ENCODE peak calls at places on chromosomes 1 and 21, in nine cellular contexts. E is left lung, H is A549, A is heart right ventricle, J is upper lobe of right lung, L is hepatocyte, U is PC-9, M is right lobe of liver, B is uterus. I is an unnamed sample.
A peak's percentile ranks its signal among the peaks of the same experiment; 100 is the strongest.

GRCh38 chr1:11804666-11805453 is 904 bp downstream of the MTHFR start:
- DNase-seq in E (no peak), H (no peak), A (peak; percentile 78), J (peak; percentile 79), L (peak; percentile 84), U (no peak), M (no peak), B (peak; percentile 77), I (peak; percentile 83)

GRCh38 chr1:221328371-221328770 is 413.5 kb downstream of the DUSP10 start:
- DNase-seq in E (no peak), H (no peak), A (no peak), J (no peak), L (no peak), U (no peak), M (no peak), B (no peak), I (no peak)

GRCh38 chr1:153627797-153628626 is at the start of gene S100A1:
- DNase-seq in E (no peak), H (peak; percentile 35), A (peak; percentile 84), J (no peak), L (no peak), U (no peak), M (no peak), B (no peak), I (no peak)

GRCh38 chr1:231866392-231867331 is 240.1 kb downstream of the DISC1 start:
- DNase-seq in E (no peak), H (peak; percentile 52), A (peak; percentile 64), J (no peak), L (peak; percentile 80), U (no peak), M (peak; percentile 56), B (peak; percentile 28), I (peak; percentile 79)

GRCh38 chr1:36503733-36504132 is 21.0 kb upstream of the CSF3R start:
- DNase-seq in E (no peak), H (no peak), A (no peak), J (no peak), L (no peak), U (no peak), M (no peak), B (no peak), I (no peak)

GRCh38 chr1:21295059-21295401 is 4.8 kb upstream of the ECE1 start:
- DNase-seq in E (no peak), H (no peak), A (no peak), J (no peak), L (no peak), U (peak; percentile 62), M (no peak), B (no peak), I (peak; percentile 64)

GRCh38 chr1:226370144-226370923 is 37.6 kb downstream of the PARP1 start:
- DNase-seq in E (no peak), H (no peak), A (no peak), J (no peak), L (no peak), U (no peak), M (no peak), B (no peak), I (no peak)

GRCh38 chr1:237074371-237075117 is 32.6 kb downstream of the RYR2 start:
- DNase-seq in E (no peak), H (no peak), A (no peak), J (no peak), L (no peak), U (no peak), M (no peak), B (no peak), I (no peak)

GRCh38 chr21:37082375-37082774 is 9.3 kb downstream of the TTC3 start:
- DNase-seq in E (no peak), H (no peak), A (no peak), J (no peak), L (no peak), U (no peak), M (no peak), B (no peak), I (no peak)

GRCh38 chr21:42423685-42424084 is 20.0 kb downstream of the UBASH3A start:
- DNase-seq in E (no peak), H (no peak), A (no peak), J (no peak), L (no peak), U (no peak), M (no peak), B (no peak), I (no peak)

GRCh38 chr1:26541816-26542711 is 12.5 kb downstream of the RPS6KA1 start:
- DNase-seq in E (peak; percentile 93), H (no peak), A (peak; percentile 73), J (peak; percentile 92), L (peak; percentile 42), U (no peak), M (peak; percentile 77), B (peak; percentile 47), I (peak; percentile 76)

GRCh38 chr1:11692899-11693590 is 1.5 kb downstream of the DRAXIN start:
- DNase-seq in E (no peak), H (no peak), A (no peak), J (no peak), L (no peak), U (peak; percentile 45), M (no peak), B (no peak), I (peak; percentile 79)

GRCh38 chr1:160460214-160460642 is 59.9 kb downstream of the VANGL2 start:
- DNase-seq in E (no peak), H (no peak), A (no peak), J (no peak), L (no peak), U (no peak), M (no peak), B (no peak), I (no peak)

GRCh38 chr21:45117314-45117713 is 42.9 kb downstream of the ADARB1 start:
- DNase-seq in E (no peak), H (no peak), A (no peak), J (no peak), L (no peak), U (no peak), M (no peak), B (no peak), I (no peak)

GRCh38 chr1:3598051-3598471 is 13.2 kb downstream of the MEGF6 start:
- DNase-seq in E (peak; percentile 86), H (no peak), A (peak; percentile 51), J (peak; percentile 83), L (peak; percentile 30), U (no peak), M (no peak), B (no peak), I (no peak)

GRCh38 chr1:114492978-114493377 is 18.0 kb downstream of the TRIM33 start:
- DNase-seq in E (no peak), H (no peak), A (no peak), J (no peak), L (no peak), U (no peak), M (no peak), B (no peak), I (no peak)

GRCh38 chr1:234619794-234620247 is 9.8 kb upstream of the IRF2BP2 start:
- DNase-seq in E (no peak), H (peak; percentile 35), A (no peak), J (no peak), L (no peak), U (no peak), M (no peak), B (no peak), I (no peak)

GRCh38 chr21:14995695-14996490 is 68.9 kb downstream of the NRIP1 start:
- DNase-seq in E (no peak), H (peak; percentile 14), A (peak; percentile 75), J (no peak), L (no peak), U (no peak), M (no peak), B (no peak), I (peak; percentile 53)

GRCh38 chr1:42576935-42577334 is 81.3 kb upstream of the PPIH start:
- DNase-seq in E (no peak), H (no peak), A (no peak), J (no peak), L (no peak), U (no peak), M (no peak), B (no peak), I (no peak)

GRCh38 chr21:31872452-31873274 is at the start of gene HUNK:
- DNase-seq in E (peak; percentile 81), H (peak; percentile 28), A (no peak), J (peak; percentile 77), L (peak; percentile 76), U (no peak), M (peak; percentile 48), B (peak; percentile 42), I (no peak)

GRCh38 chr1:42806171-42806570 is 10.8 kb upstream of the ERMAP start:
- DNase-seq in E (no peak), H (no peak), A (no peak), J (no peak), L (no peak), U (no peak), M (no peak), B (no peak), I (no peak)

GRCh38 chr1:31859044-31859443 is 43.2 kb upstream of the SPOCD1 start:
- DNase-seq in E (no peak), H (no peak), A (no peak), J (no peak), L (no peak), U (no peak), M (no peak), B (no peak), I (no peak)

GRCh38 chr1:192703283-192704206 is 67.6 kb downstream of the RGS13 start:
- DNase-seq in E (no peak), H (no peak), A (no peak), J (no peak), L (no peak), U (no peak), M (no peak), B (no peak), I (no peak)
- TF ChIP-seq CTCF in E (no peak), H (no peak), A (no peak), J (no peak), L (no peak), U (no peak), M (no peak), B (no peak), I (no peak)

GRCh38 chr1:91736146-91736998 is 149.6 kb downstream of the TGFBR3 start:
- DNase-seq in E (no peak), H (no peak), A (no peak), J (no peak), L (no peak), U (no peak), M (no peak), B (no peak), I (peak; percentile 50)
- H3K4me1 ChIP-seq in E (peaks cover 22% of the 10 kb centered on the region), H (peaks cover 57% of the 10 kb centered on the region), A (peaks cover 28% of the 10 kb centered on the region), J (peaks cover 26% of the 10 kb centered on the region), L (peaks cover 33% of the 10 kb centered on the region), U (peaks cover 80% of the 10 kb centered on the region), M (peaks cover 35% of the 10 kb centered on the region), B (no peaks in the 10 kb centered on the region), I (peaks cover 37% of the 10 kb centered on the region)

GRCh38 chr1:112714313-112715263 is 544 bp downstream of the PPM1J start:
- DNase-seq in E (peak; percentile 88), H (no peak), A (peak; percentile 58), J (peak; percentile 80), L (peak; percentile 49), U (no peak), M (peak; percentile 68), B (no peak), I (peak; percentile 62)
- TF ChIP-seq CTCF in E (no peak), H (no peak), A (no peak), J (peak; percentile 13), L (peak; percentile 10), U (peak; percentile 35), M (no peak), B (no peak), I (no peak)

GRCh38 chr21:38986460-38987395 is 181.0 kb downstream of the ETS2 start:
- DNase-seq in E (no peak), H (no peak), A (no peak), J (no peak), L (no peak), U (no peak), M (no peak), B (no peak), I (no peak)
- H3K4me1 ChIP-seq in E (peaks cover 72% of the 10 kb centered on the region), H (no peaks in the 10 kb centered on the region), A (peaks cover 67% of the 10 kb centered on the region), J (peaks cover 51% of the 10 kb centered on the region), L (peaks cover 54% of the 10 kb centered on the region), U (no peaks in the 10 kb centered on the region), M (no peaks in the 10 kb centered on the region), B (peaks cover 22% of the 10 kb centered on the region), I (peaks cover 4% of the 10 kb centered on the region)